ENCODE peak calls at places on chromosome 14, in six cellular contexts. I is breast epithelium, Q is fibroblast of lung, M is bronchial epithelial cell, K is activated B cell treated with CpG ODN at 0.5 μM for 24 hours, D is HFFc6. A is an unnamed sample.

GRCh38 chr14:95413289-95414215 is 93.8 kb upstream of the CLMN start:
- DNase-seq in M (peak; percentile 2), Q (no peak), D (peak; percentile 24), I (no peak), K (no peak), A (no peak)

GRCh38 chr14:90062852-90063539 is 1.2 kb downstream of the KCNK13 start:
- DNase-seq in M (no peak), K (no peak), I (no peak), D (no peak), Q (no peak), A (no peak)

GRCh38 chr14:38837333-38838048 is 265.5 kb downstream of the SEC23A start:
- DNase-seq in I (no peak), Q (no peak), D (no peak), K (no peak), M (no peak), A (no peak)

GRCh38 chr14:26531894-26532293 is 65.9 kb downstream of the NOVA1 start:
- DNase-seq in I (no peak), Q (peak; percentile 82), M (peak; percentile 64), K (no peak), D (no peak), A (no peak)

GRCh38 chr14:26394114-26394855 is 203.5 kb downstream of the NOVA1 start:
- DNase-seq in K (no peak), Q (peak; percentile 54), I (no peak), M (peak; percentile 50), D (no peak), A (no peak)

GRCh38 chr14:22926316-22926715 is 2.9 kb downstream of the PRMT5 start:
- DNase-seq in K (no peak), D (peak; percentile 11), Q (no peak), M (peak; percentile 91), I (no peak), A (no peak)

GRCh38 chr14:73634333-73634833 is 10.4 kb upstream of the DNAL1 start:
- DNase-seq in Q (no peak), K (peak; percentile 27), D (no peak), I (no peak), M (peak; percentile 6), A (no peak)

GRCh38 chr14:63371033-63371432 is 52.3 kb upstream of the GPHB5 start:
- DNase-seq in K (no peak), M (no peak), Q (no peak), I (no peak), D (no peak), A (no peak)

GRCh38 chr14:37698840-37699777 is 103.7 kb downstream of the TTC6 start:
- DNase-seq in M (no peak), Q (no peak), I (no peak), K (no peak), D (no peak), A (no peak)

GRCh38 chr14:33556382-33557121 is 394.3 kb downstream of the EGLN3 start:
- DNase-seq in D (no peak), M (peak; percentile 92), I (no peak), K (no peak), Q (no peak), A (no peak)

GRCh38 chr14:95652171-95652570 is 34.1 kb upstream of the TCL1B start:
- DNase-seq in Q (no peak), D (no peak), K (no peak), I (no peak), M (no peak), A (no peak)

GRCh38 chr14:29587761-29588160 is 339.9 kb downstream of the PRKD1 start:
- DNase-seq in I (no peak), K (no peak), M (no peak), D (no peak), Q (no peak), A (no peak)

GRCh38 chr14:73795466-73795865 is 56.2 kb upstream of the PTGR2 start:
- DNase-seq in K (no peak), M (no peak), I (no peak), Q (no peak), D (no peak), A (no peak)

GRCh38 chr14:104371917-104372316 is 207.6 kb upstream of the C14orf180 start:
- DNase-seq in K (no peak), Q (no peak), M (no peak), D (no peak), I (no peak), A (no peak)

GRCh38 chr14:101361044-101361443 is 200.3 kb upstream of the DIO3 start:
- DNase-seq in Q (peak; percentile 3), D (no peak), K (no peak), I (no peak), M (no peak), A (no peak)

GRCh38 chr14:63899953-63900352 is 47.1 kb downstream of the SYNE2 start:
- DNase-seq in Q (no peak), K (no peak), D (no peak), M (no peak), I (no peak), A (no peak)

GRCh38 chr14:35046751-35047536 is 872 bp downstream of the FAM177A1 start:
- DNase-seq in K (no peak), I (peak; percentile 61), D (no peak), Q (no peak), M (peak; percentile 50), A (no peak)

GRCh38 chr14:91381801-91382670 is 35.6 kb downstream of the CCDC88C start:
- DNase-seq in D (no peak), Q (no peak), K (no peak), I (no peak), M (no peak), A (peak; percentile 71)

GRCh38 chr14:68682166-68683103 is 110.4 kb downstream of the ZFP36L1 start:
- DNase-seq in D (peak; percentile 95), I (no peak), M (peak; percentile 82), Q (peak; percentile 97), K (no peak), A (no peak)

GRCh38 chr14:23053426-23053825 is 3.9 kb downstream of the CDH24 start:
- DNase-seq in M (no peak), I (no peak), K (no peak), Q (no peak), D (no peak), A (no peak)

GRCh38 chr14:38994721-38995120 is 108.3 kb downstream of the SEC23A start:
- DNase-seq in D (no peak), K (no peak), M (no peak), Q (no peak), I (no peak), A (no peak)

GRCh38 chr14:33589334-33589733 is 361.5 kb downstream of the EGLN3 start:
- DNase-seq in I (no peak), M (peak; percentile 99), D (peak; percentile 63), K (no peak), Q (peak; percentile 83), A (no peak)

GRCh38 chr14:80621701-80622100 is 319.8 kb downstream of the CEP128 start:
- DNase-seq in Q (peak; percentile 88), D (peak; percentile 61), K (no peak), I (no peak), M (peak; percentile 97), A (no peak)

GRCh38 chr14:30681752-30682355 is 59.7 kb downstream of the SCFD1 start:
- DNase-seq in I (no peak), Q (peak; percentile 40), M (peak; percentile 35), K (no peak), D (no peak), A (no peak)

GRCh38 chr14:79093542-79093941 is 923.4 kb downstream of the NRXN3 start:
- DNase-seq in D (no peak), K (no peak), I (no peak), Q (no peak), M (no peak), A (no peak)

GRCh38 chr14:66495214-66496098 is 9.3 kb downstream of the CCDC196 start:
- DNase-seq in K (no peak), Q (peak; percentile 83), D (peak; percentile 45), I (no peak), M (peak; percentile 77), A (no peak)

GRCh38 chr14:22900088-22900799 is 17.2 kb downstream of the REM2 start:
- DNase-seq in K (no peak), M (peak; percentile 72), Q (peak; percentile 81), D (peak; percentile 58), I (no peak), A (peak; percentile 65)

DNA sequence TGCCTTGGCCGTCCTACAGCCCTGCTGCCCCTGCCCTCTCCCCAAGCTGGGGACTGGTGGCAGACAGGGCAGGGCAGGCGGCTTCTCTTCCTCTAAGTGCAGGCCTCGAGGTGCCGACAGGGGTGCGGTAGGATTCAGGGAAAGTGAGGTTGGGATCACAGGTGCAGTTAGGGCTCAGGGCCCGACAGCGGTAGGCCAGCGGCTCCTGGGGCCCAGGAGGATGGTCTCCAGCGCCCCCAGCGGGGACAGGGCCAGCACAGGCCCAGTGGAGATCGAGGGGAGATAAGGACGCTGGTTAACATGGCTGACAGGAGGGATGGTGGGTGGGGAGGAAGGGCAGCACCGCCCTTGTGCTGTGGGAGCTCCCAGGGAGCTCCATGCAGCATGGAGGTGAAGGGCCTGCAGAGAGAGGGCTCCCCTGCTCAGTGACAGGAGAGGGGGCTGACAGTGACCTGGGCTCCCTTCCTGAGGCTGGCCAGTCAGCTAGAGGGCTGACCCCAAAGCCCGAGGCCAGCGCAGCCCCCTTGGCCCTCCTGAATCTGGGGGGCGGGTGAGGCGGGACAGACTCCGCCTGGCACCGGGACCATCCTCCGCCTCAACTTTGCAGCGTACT is 860 bp upstream of the CRIP1 start:
- DNase-seq in M (no peak), Q (no peak), D (no peak), K (peak; percentile 51), I (no peak), A (no peak)
- TF ChIP-seq CTCF in M (no peak), Q (peak; percentile 32), D (peak; percentile 16), K (no peak), I (no peak), A (peak; percentile 37)

DNA sequence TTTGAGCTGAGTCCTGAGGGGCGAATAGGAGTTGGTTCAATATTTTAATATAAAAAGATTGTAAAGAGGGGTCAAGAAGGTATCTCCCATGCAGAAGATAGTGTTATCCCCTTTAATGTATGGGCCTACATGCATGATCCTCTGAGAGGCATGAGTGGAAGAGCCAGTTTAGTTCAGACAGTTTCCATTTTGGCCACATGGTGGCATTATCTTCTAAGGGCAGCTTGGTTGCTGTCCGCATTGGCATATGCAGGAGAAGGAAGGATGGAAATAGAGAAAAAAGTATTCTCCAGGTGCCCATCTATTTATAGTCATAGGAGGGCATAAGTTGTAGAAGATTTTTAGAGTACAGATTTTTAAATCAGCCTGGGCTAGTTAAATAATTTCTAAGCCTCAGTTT is 5.4 kb downstream of the SAMD4A start:
- DNase-seq in M (peak; percentile 31), K (no peak), I (no peak), Q (peak; percentile 58), D (no peak), A (no peak)
- TF ChIP-seq CTCF in M (peak; percentile 43), K (no peak), I (no peak), Q (peak; percentile 50), D (peak; percentile 78), A (peak; percentile 41)

GRCh38 chr14:102498005-102498677 is 11.4 kb downstream of the ANKRD9 start:
- DNase-seq in Q (no peak), M (no peak), I (no peak), K (no peak), D (no peak), A (no peak)
- TF ChIP-seq CTCF in Q (peak; percentile 20), M (peak; percentile 18), I (no peak), K (no peak), D (peak; percentile 53), A (peak; percentile 3)

GRCh38 chr14:61602733-61603077 is 92.6 kb upstream of the HIF1A start:
- DNase-seq in D (no peak), M (no peak), Q (no peak), I (no peak), K (no peak), A (no peak)
- TF ChIP-seq CTCF in D (no peak), M (no peak), Q (no peak), I (no peak), K (no peak), A (no peak)

A was measured in D721Med.